ENCODE peak calls at places on chromosomes 2 and 18, in four cellular contexts. S is COR-L47, G is T-cell, N is AG09309. E is an unnamed sample.

GRCh38 chr18:48127546-48128105 is 197.2 kb upstream of the SMAD2 start:
- DNase-seq in S (no peak), G (no peak), N (no peak), E (no peak)

GRCh38 chr2:10169581-10169980 is 47.0 kb downstream of the RRM2 start:
- DNase-seq in G (no peak), S (no peak), N (no peak), E (no peak)

GRCh38 chr2:18790465-18791171 is 201.2 kb upstream of the NT5C1B start:
- DNase-seq in S (no peak), G (no peak), N (no peak), E (no peak)

GRCh38 chr2:120287183-120288015 is 34.7 kb downstream of the RALB start:
- DNase-seq in S (no peak), N (peak; percentile 78), G (no peak), E (peak; percentile 48)

GRCh38 chr2:112229365-112229764 is 25.5 kb downstream of the ZC3H8 start:
- DNase-seq in S (no peak), G (no peak), N (no peak), E (no peak)

GRCh38 chr18:55228707-55229106 is 269.4 kb upstream of the CCDC68 start:
- DNase-seq in G (no peak), N (no peak), S (no peak), E (no peak)

GRCh38 chr2:219475697-219476604 is 22.7 kb upstream of the GMPPA start:
- DNase-seq in N (no peak), S (no peak), G (peak; percentile 55), E (peak; percentile 37)

GRCh38 chr2:175111200-175111657 is 56.8 kb downstream of the ATF2 start:
- DNase-seq in N (peak; percentile 16), S (peak; percentile 4), G (no peak), E (no peak)

GRCh38 chr2:109066917-109067828 is 61.8 kb upstream of the SH3RF3 start:
- DNase-seq in N (no peak), G (no peak), S (no peak), E (no peak)

GRCh38 chr2:47512581-47513083 is 109.7 kb downstream of the MSH2 start:
- DNase-seq in N (no peak), S (peak; percentile 53), G (no peak), E (no peak)

GRCh38 chr2:44290271-44290670 is 15.0 kb downstream of the SLC3A1 start:
- DNase-seq in S (no peak), G (no peak), N (peak; percentile 47), E (no peak)

GRCh38 chr2:151947524-151948165 is 119.4 kb upstream of the ARL5A start:
- DNase-seq in G (no peak), S (no peak), N (no peak), E (no peak)

GRCh38 chr18:11981633-11982366 is 493 bp downstream of the IMPA2 start:
- DNase-seq in G (peak; percentile 23), N (no peak), S (no peak), E (peak; percentile 24)

GRCh38 chr18:77015176-77015575 is 117.4 kb downstream of the MBP start:
- DNase-seq in G (no peak), N (no peak), S (no peak), E (no peak)

E was measured in T-helper 2 cell treated with Interferon-gamma antibody and Interleukin-4, amounts not matched to agents 5 μg/mL and 100 μg/mL, for 36 hours.